ENCODE peak calls at places on chromosomes 1 and 21, in eight cellular contexts. T is SJSA1, J is stomach, V is adipocyte, X is heart right ventricle, A is ovary, R is aorta, P is K562. H is an unnamed sample. For H3K36me3, the result is how much of the 10 kb centered on the place peaks cover.

GRCh38 chr1:41726899-41727748 is 191.6 kb downstream of the HIVEP3 start:
- DNase-seq in V (no peak), A (no peak), R (peak), P (no peak), T (no peak), J (peak), X (peak), H (peak)

GRCh38 chr1:87950369-87950768 is 621.7 kb downstream of the LMO4 start:
- DNase-seq in T (no peak), V (no peak), P (no peak), A (no peak), X (no peak), R (no peak), J (no peak), H (no peak)

GRCh38 chr1:234490789-234491479 is 12.0 kb upstream of the TARBP1 start:
- DNase-seq in A (no peak), V (peak), X (no peak), J (no peak), R (no peak), P (peak), T (no peak), H (peak)

GRCh38 chr1:9413877-9414213 is 121.2 kb downstream of the SPSB1 start:
- DNase-seq in R (peak), P (no peak), A (no peak), V (peak), T (no peak), X (peak), J (no peak), H (no peak)

GRCh38 chr1:154155282-154155681 is 409 bp upstream of the NUP210L start:
- DNase-seq in A (no peak), J (no peak), V (peak), T (no peak), R (peak), P (no peak), X (peak), H (no peak)

GRCh38 chr1:205321109-205321958 is at the start of gene NUAK2:
- DNase-seq in R (peak), V (peak), T (peak), X (peak), J (peak), P (peak), A (peak), H (peak)

GRCh38 chr1:59062743-59063142 is 234.2 kb upstream of the FGGY start:
- DNase-seq in A (no peak), T (no peak), J (peak), X (no peak), P (no peak), R (peak), V (peak), H (no peak)

GRCh38 chr1:3119748-3120524 is 50.9 kb downstream of the PRDM16 start:
- DNase-seq in A (no peak), V (no peak), R (no peak), P (no peak), T (no peak), X (peak), J (no peak), H (no peak)

GRCh38 chr1:25618433-25618808 is 1.8 kb downstream of the MAN1C1 start:
- DNase-seq in V (no peak), X (no peak), A (no peak), T (no peak), J (no peak), R (no peak), P (no peak), H (no peak)

GRCh38 chr1:19087737-19088594 is 122.1 kb downstream of the UBR4 start:
- DNase-seq in X (no peak), T (no peak), J (no peak), V (no peak), R (no peak), A (no peak), P (no peak), H (no peak)
- H3K36me3 ChIP-seq in X (under half), T (half or more), J (half or more), V (half or more), R (under half), A (under half), P (half or more), H (half or more)

DNA sequence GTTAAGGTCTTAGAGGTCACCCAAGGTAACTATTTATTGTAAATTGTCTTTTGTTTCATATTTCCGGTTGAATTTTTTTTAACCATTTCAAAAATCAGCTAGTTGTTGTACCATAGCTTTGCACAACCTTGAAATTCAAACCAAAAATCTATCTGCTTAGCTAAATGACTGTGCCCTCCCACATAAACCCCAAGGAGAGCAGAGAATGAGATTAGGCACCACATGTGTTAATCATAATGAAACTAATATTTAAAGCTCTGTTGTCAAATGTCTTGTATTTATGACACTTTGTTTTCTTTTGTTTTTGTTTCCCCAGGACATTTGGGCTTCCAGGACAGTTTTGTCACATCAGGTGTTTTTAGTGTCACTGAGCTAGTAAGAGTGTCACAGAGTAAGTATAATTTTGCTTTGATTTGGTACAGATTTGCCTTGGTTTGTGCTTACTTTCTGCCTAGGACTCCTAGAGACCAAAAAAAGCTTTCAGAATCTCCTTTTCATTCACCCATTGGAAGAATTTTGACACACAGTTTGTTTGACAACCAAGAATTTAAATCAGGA is 249.9 kb downstream of the NFIA start:
- DNase-seq in J (no peak), P (no peak), R (no peak), X (no peak), T (no peak), V (no peak), A (no peak), H (no peak)
- H3K4me3 ChIP-seq in J (no peak), P (no peak), R (no peak), X (no peak), T (no peak), V (no peak), A (no peak), H (no peak)

GRCh38 chr1:22108343-22109135 is 34.4 kb downstream of the WNT4 start:
- DNase-seq in A (peak), P (no peak), R (no peak), V (no peak), X (no peak), T (no peak), J (no peak), H (no peak)
- H3K36me3 ChIP-seq in A (under half), P (half or more), R (under half), V (under half), X (under half), T (half or more), J (half or more), H (under half)

DNA sequence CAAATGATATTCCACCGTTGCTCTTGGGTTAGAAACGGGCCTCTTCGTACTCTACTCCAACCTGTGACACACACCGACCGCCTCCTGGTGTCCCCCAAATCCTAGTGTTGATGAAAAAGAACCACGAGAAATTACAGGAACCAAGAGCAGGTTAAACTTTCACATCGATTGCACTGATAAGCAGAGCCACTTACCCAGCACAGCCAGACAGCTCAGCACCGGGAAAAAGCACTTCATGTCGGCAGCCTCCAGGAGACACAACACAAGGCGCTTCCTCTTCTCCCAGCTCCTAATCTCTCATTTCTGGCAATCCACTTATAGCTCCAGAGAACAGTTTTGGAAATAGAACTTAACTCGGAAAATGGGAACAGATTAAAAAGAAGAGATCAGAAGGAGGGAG is 1.4 kb downstream of the IGSF3 start:
- DNase-seq in X (no peak), J (no peak), T (no peak), P (no peak), V (no peak), A (no peak), R (no peak), H (no peak)
- H3K4me3 ChIP-seq in X (no peak), J (peak), T (no peak), P (no peak), V (no peak), A (no peak), R (no peak), H (no peak)

GRCh38 chr1:37306461-37306860 is 167.9 kb upstream of the ZC3H12A start:
- DNase-seq in X (no peak), A (no peak), J (no peak), P (no peak), V (no peak), R (no peak), T (no peak), H (no peak)

GRCh38 chr1:37307907-37308570 is 166.3 kb upstream of the ZC3H12A start:
- DNase-seq in V (no peak), R (no peak), A (no peak), T (no peak), X (no peak), P (no peak), J (no peak), H (no peak)

GRCh38 chr1:37308571-37308960 is 165.8 kb upstream of the ZC3H12A start:
- DNase-seq in P (no peak), R (no peak), T (no peak), X (no peak), J (no peak), A (no peak), V (no peak), H (no peak)

GRCh38 chr1:37305841-37306240 is 168.5 kb upstream of the ZC3H12A start:
- DNase-seq in R (no peak), T (no peak), V (no peak), P (no peak), X (no peak), A (no peak), J (no peak), H (no peak)

DNA sequence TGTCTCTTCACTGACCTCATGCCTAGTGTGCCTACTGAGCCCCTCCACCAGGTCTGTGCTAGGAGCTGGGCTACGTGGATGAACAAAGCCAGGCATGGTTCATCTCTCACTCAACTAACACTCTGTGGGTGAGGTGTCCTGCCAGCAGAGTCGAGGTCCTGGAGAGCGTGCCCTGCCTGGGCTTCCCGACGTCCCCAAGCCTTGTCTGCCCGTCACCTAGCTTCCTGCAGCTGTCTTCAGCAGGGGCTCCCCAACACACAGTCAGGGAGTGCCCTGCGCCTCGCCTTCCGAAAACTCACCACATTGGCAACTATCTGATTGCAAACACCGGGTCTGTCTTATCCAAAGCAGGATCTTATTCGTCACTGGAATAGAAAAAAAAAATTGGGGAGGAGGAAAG is 167.5 kb upstream of the ZC3H12A start:
- DNase-seq in P (no peak), A (no peak), T (no peak), R (no peak), J (no peak), V (no peak), X (no peak), H (no peak)
- H3K36me3 ChIP-seq in P (under half), A (under half), T (under half), R (under half), J (under half), V (under half), X (under half), H (under half)

GRCh38 chr1:193123751-193124150 is 1.9 kb downstream of the CDC73 start:
- DNase-seq in X (no peak), A (no peak), T (no peak), R (no peak), J (no peak), V (no peak), P (no peak), H (no peak)
- H3K4me3 ChIP-seq in X (no peak), A (no peak), T (no peak), R (no peak), J (peak), V (peak), P (peak), H (peak)

DNA sequence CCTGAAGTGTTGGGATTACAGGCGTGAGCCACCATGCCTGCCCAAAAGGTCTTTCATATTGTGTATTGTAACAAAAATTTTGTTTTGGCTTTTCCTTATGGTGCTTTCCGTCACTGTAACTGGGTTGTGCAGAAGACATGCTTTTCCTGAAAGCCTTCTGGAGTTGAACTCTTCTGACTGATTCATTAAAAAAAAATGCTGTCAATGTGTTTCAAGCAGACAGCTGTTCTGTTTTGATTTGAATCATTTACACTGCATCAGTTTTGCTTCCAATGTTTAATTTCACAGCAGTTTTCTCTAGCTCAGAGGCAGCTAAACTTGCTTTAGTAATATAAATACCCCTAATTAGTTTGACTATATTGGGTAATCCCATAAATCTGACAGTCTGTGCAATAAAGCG is 7.8 kb downstream of the UTP11 start:
- DNase-seq in T (no peak), J (no peak), R (no peak), A (no peak), V (no peak), P (no peak), X (no peak), H (no peak)
- H3K36me3 ChIP-seq in T (half or more), J (half or more), R (under half), A (under half), V (half or more), P (half or more), X (under half), H (under half)

GRCh38 chr21:42678618-42679295 is 25.3 kb downstream of the PDE9A start:
- DNase-seq in T (no peak), P (no peak), R (peak), X (no peak), A (no peak), J (no peak), V (no peak), H (no peak)

GRCh38 chr21:42681296-42682206 is 28.1 kb downstream of the PDE9A start:
- DNase-seq in A (no peak), X (no peak), J (no peak), V (no peak), T (no peak), R (peak), P (no peak), H (no peak)

GRCh38 chr21:42679319-42679981 is 26.0 kb downstream of the PDE9A start:
- DNase-seq in P (no peak), R (no peak), A (no peak), X (no peak), V (no peak), J (no peak), T (no peak), H (no peak)

GRCh38 chr21:42679982-42680330 is 26.5 kb downstream of the PDE9A start:
- DNase-seq in P (no peak), R (no peak), X (no peak), T (no peak), V (no peak), J (no peak), A (no peak), H (no peak)

DNA sequence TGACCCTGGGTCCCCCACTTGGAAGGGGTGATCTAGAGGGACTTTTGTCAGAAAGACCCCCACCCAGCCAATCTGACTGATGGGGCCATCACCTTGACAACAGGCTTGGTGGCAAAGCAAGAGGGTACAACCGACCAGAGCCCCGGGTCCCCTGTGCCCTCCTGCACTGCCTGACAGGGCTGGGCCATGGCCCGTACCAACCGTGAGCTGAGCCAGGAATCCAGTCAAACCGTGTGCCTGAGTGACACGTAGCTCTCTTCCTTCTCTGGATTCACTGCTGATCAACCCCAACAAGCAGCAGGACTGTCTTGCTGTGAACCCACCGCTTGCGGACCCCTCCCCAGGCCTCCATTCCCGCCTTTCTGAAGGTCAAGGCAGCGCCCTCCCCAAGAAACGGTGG is 27.0 kb downstream of the PDE9A start:
- DNase-seq in T (no peak), R (no peak), V (no peak), A (no peak), X (no peak), J (no peak), P (no peak), H (no peak)
- H3K4me3 ChIP-seq in T (no peak), R (no peak), V (no peak), A (no peak), X (no peak), J (no peak), P (no peak), H (no peak)

DNA sequence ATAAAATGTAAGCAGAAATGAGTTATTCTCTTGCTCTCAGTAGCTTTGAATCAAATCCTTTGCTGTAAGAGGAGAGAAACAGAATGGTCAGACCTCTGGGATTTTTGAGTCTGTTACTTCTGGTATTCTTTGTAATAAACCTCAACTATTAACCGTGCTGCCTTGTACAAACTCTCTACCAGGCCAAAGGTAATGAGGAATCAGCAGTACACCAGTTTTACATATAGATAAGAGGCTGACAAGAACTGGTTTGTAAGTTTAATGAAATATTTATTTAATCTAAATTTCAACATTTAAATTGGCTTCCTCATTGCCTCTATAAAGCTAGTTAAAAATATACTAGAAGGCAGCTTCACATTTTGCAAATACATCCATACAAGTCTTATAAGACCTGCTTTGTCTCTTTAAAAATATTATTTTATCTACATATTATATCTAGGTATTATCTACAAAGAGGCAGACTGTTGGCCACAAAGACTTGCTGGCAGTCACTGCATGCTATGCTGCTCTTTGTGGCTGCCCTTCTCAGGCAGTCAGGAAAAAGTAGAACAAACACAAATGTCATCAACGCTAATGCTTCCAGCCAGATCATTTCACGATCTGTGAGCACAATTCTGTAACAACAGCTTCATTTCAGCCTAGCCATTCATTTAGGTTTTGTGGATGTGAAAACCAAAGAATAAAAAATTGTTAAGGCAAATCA is 173.0 kb downstream of the GABPA start:
- DNase-seq in X (no peak), J (peak), T (no peak), R (no peak), P (no peak), A (no peak), V (no peak), H (no peak)
- H3K36me3 ChIP-seq in X (under half), J (under half), T (under half), R (under half), P (under half), A (under half), V (under half), H (under half)